ENCODE peak calls at places on chromosomes 2 and 18, in eight cellular contexts. D, I, B, K, S, W, L and V are unnamed samples.

GRCh38 chr2:30267576-30267975 is 36.2 kb downstream of the LBH start:
- DNase-seq in S (no peak), L (no peak), K (no peak), I (no peak), B (no peak), W (no peak), D (no peak), V (no peak)

GRCh38 chr2:102233132-102233884 is 46.5 kb downstream of the IL1RL2 start:
- DNase-seq in D (no peak), S (no peak), I (peak), B (no peak), K (no peak), W (no peak), L (no peak), V (no peak)

GRCh38 chr2:17208511-17208910 is 309.7 kb downstream of the RAD51AP2 start:
- DNase-seq in W (peak), B (no peak), D (peak), K (no peak), L (no peak), S (no peak), I (no peak), V (no peak)

GRCh38 chr2:156006721-156007618 is 325.6 kb downstream of the NR4A2 start:
- DNase-seq in K (no peak), D (no peak), W (no peak), B (peak), I (no peak), S (no peak), L (no peak), V (no peak)

GRCh38 chr18:31199190-31199769 is 36.6 kb upstream of the DSC1 start:
- DNase-seq in D (no peak), W (no peak), S (no peak), B (no peak), L (no peak), K (no peak), I (no peak), V (no peak)

GRCh38 chr2:239277401-239278085 is 123.3 kb downstream of the HDAC4 start:
- DNase-seq in L (peak), S (no peak), B (no peak), D (no peak), W (no peak), I (no peak), K (no peak), V (peak)

GRCh38 chr2:120687210-120687609 is 48.5 kb upstream of the GLI2 start:
- DNase-seq in B (no peak), S (no peak), D (no peak), W (no peak), K (no peak), L (no peak), I (no peak), V (no peak)

GRCh38 chr2:9945596-9945995 is 5.9 kb upstream of the GRHL1 start:
- DNase-seq in L (no peak), W (peak), D (no peak), B (no peak), S (no peak), I (no peak), K (no peak), V (no peak)

GRCh38 chr18:6980363-6980762 is 137.2 kb downstream of the LAMA1 start:
- DNase-seq in L (no peak), W (no peak), B (no peak), S (no peak), K (no peak), D (no peak), I (no peak), V (no peak)

GRCh38 chr2:127321306-127321705 is 27.4 kb upstream of the ERCC3 start:
- DNase-seq in B (no peak), W (no peak), K (no peak), L (no peak), D (peak), S (no peak), I (no peak), V (no peak)

GRCh38 chr2:140117371-140117770 is 1337.2 kb upstream of the NXPH2 start:
- DNase-seq in D (no peak), I (no peak), K (no peak), L (no peak), W (no peak), B (no peak), S (no peak), V (no peak)

GRCh38 chr2:166314022-166314759 is 61.6 kb downstream of the SCN9A start:
- DNase-seq in L (no peak), B (no peak), D (peak), K (no peak), W (peak), I (no peak), S (no peak), V (no peak)

GRCh38 chr2:1586946-1587840 is 157.1 kb downstream of the PXDN start:
- DNase-seq in D (no peak), W (no peak), B (no peak), K (no peak), L (peak), S (no peak), I (no peak), V (no peak)

GRCh38 chr2:60414731-60415130 is 138.7 kb downstream of the BCL11A start:
- DNase-seq in W (peak), K (no peak), S (no peak), D (no peak), L (no peak), B (no peak), I (no peak), V (no peak)

GRCh38 chr2:46984642-46985476 is 69.3 kb upstream of the MCFD2 start:
- DNase-seq in D (no peak), I (no peak), K (peak), S (peak), B (no peak), L (peak), W (peak), V (peak)

GRCh38 chr2:215728504-215729065 is 284.8 kb downstream of the MREG start:
- DNase-seq in L (no peak), I (no peak), B (no peak), W (peak), K (peak), D (peak), S (no peak), V (no peak)

GRCh38 chr2:30903326-30903725 is 96.1 kb upstream of the CAPN13 start:
- DNase-seq in K (no peak), W (no peak), B (no peak), L (no peak), S (no peak), I (no peak), D (no peak), V (no peak)

GRCh38 chr18:63318882-63319382 is 637 bp downstream of the BCL2 start:
- DNase-seq in D (no peak), W (peak), I (no peak), S (no peak), K (no peak), L (no peak), B (no peak), V (no peak)

GRCh38 chr2:161761160-161761559 is 136.9 kb downstream of the SLC4A10 start:
- DNase-seq in K (no peak), S (no peak), I (no peak), W (no peak), D (no peak), B (no peak), L (no peak), V (no peak)

GRCh38 chr2:128439231-128440086 is 120.8 kb upstream of the HS6ST1 start:
- DNase-seq in D (no peak), I (no peak), L (peak), W (no peak), S (no peak), B (no peak), K (no peak), V (no peak)

GRCh38 chr2:236936446-236936940 is 149.2 kb upstream of the COPS8 start:
- DNase-seq in W (no peak), L (no peak), D (no peak), K (no peak), I (no peak), S (no peak), B (no peak), V (no peak)

GRCh38 chr2:121255363-121255762 is 29.6 kb downstream of the TFCP2L1 start:
- DNase-seq in D (no peak), B (no peak), L (no peak), K (no peak), S (no peak), W (no peak), I (no peak), V (no peak)

GRCh38 chr18:2169656-2170055 is 401.6 kb downstream of the METTL4 start:
- DNase-seq in S (no peak), L (no peak), I (no peak), B (no peak), K (no peak), W (no peak), D (no peak), V (no peak)

GRCh38 chr2:60530660-60531276 is 22.7 kb downstream of the BCL11A start:
- DNase-seq in B (peak), W (no peak), I (no peak), K (peak), S (no peak), L (no peak), D (peak), V (no peak)

GRCh38 chr2:43898134-43898957 is 59.6 kb downstream of the ABCG8 start:
- DNase-seq in B (peak), L (no peak), D (peak), S (no peak), I (peak), W (no peak), K (no peak), V (no peak)
- TF ChIP-seq CTCF in B (peak), L (no peak), D (peak), S (peak), I (no peak), W (peak), K (no peak), V (no peak)

DNA sequence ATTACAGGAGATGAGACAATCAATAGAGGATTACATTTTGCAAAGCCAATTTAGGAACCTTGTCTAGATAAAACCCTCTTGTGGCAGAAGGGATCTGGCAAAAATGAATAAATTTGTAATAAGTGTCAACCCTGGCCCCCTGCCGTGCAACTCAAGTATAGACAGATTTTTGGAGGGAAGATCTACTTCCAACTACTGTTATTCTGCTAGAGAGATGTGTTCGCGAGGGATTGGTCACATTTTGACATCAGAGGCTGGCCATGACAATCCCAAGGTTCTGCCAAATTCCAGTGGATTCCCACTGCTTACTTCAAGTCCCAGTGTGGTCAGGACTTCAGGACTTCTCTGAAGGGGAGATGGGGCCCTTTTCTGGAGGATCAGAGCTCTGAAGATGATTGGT is 192.6 kb downstream of the SH3RF3 start:
- DNase-seq in K (no peak), B (no peak), L (no peak), W (peak), I (no peak), S (no peak), D (no peak), V (no peak)
- TF ChIP-seq CTCF in K (no peak), B (no peak), L (no peak), W (peak), I (no peak), S (no peak), D (no peak), V (no peak)

DNA sequence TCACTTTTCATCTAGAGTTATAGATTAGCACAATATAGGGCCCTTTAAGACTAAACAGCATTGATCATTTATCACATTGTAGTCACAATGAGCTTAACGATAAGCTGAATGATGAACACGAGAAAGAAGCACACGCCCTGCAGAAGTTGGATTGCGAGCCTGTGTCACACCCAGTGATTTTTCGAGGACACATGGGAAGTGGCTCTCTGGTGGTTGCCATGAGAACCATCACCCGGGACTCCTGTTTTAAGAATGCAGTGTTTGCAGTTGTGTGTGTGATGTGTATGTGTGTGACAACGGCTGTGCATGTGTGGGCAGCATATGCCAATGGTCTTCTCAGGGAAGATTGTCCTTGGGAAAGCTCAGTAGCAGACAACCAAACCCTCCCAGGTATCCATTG is 69.2 kb downstream of the PDCL3 start:
- DNase-seq in B (no peak), L (no peak), I (no peak), D (no peak), S (no peak), K (no peak), W (no peak), V (no peak)
- TF ChIP-seq CTCF in B (no peak), L (no peak), I (no peak), D (no peak), S (no peak), K (no peak), W (no peak), V (no peak)

GRCh38 chr2:38199129-38199528 is 123.2 kb upstream of the CYP1B1 start:
- DNase-seq in S (no peak), K (no peak), B (no peak), L (no peak), I (no peak), D (no peak), W (no peak), V (no peak)

GRCh38 chr2:38203455-38203810 is 127.5 kb upstream of the CYP1B1 start:
- DNase-seq in L (no peak), W (no peak), B (no peak), D (no peak), S (no peak), I (no peak), K (no peak), V (no peak)

GRCh38 chr2:38200583-38200982 is 124.6 kb upstream of the CYP1B1 start:
- DNase-seq in S (no peak), D (no peak), W (no peak), I (no peak), B (no peak), K (no peak), L (no peak), V (no peak)

GRCh38 chr2:38202713-38203454 is 126.9 kb upstream of the CYP1B1 start:
- DNase-seq in L (no peak), D (no peak), K (no peak), S (no peak), I (no peak), B (no peak), W (no peak), V (no peak)

GRCh38 chr2:38201784-38202183 is 125.8 kb upstream of the CYP1B1 start:
- DNase-seq in I (no peak), D (no peak), W (peak), L (no peak), B (no peak), K (no peak), S (no peak), V (no peak)
- TF ChIP-seq CTCF in I (no peak), D (no peak), W (no peak), L (no peak), B (no peak), K (no peak), S (no peak), V (no peak)

DNA sequence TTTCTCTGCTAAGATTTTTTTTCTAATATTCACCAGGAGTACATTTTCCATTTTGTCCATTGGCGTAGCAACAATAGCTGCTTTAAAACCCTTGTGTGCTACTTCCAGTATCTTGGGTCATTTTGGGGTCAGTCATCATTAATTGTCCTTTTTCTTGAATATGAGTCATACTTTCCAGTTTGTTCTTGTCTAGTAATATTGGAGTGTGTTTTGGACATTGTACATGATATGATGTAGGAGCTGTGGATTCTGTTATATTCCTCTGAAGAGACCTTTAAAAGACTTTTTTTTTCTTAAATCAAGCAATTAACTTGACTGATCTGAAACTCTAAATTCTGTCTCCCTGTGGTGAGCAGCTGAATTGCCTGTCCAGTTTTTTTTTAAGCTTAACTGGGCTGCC is 40.8 kb downstream of the AGPS start:
- DNase-seq in S (no peak), B (no peak), I (no peak), L (no peak), W (no peak), D (no peak), K (no peak), V (no peak)
- TF ChIP-seq CTCF in S (no peak), B (no peak), I (no peak), L (no peak), W (peak), D (no peak), K (no peak), V (no peak)

DNA sequence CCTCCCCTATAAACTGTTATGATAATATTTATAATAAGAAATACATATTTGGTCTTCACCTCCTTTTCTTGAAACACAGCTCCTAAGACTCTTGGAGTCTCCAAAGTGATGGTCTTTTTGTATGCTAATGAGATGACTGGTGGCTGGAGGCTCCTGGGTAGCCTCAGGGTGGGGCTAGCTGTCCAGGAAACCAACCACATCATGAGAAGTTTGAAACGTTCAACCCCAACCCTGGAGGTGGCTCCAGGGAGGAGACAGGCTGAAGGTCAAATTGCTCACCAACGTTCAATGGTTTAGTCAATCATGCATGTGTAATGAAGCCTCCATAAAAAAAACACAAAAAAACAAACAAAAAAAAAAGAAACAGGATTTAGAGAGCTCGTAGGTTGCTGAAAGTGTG is 298.7 kb upstream of the MGAT5 start:
- DNase-seq in I (no peak), D (no peak), K (no peak), L (no peak), S (no peak), B (no peak), W (no peak), V (no peak)
- TF ChIP-seq CTCF in I (no peak), D (no peak), K (no peak), L (no peak), S (no peak), B (no peak), W (no peak), V (no peak)